ENCODE peak calls at places on chromosome 19, in six cellular contexts. P is NCI-H1436; F is lower leg skin; U is stimulated activated CD4-positive, alpha-beta T cell treated with anti-CD3 and anti-CD28 coated beads, Interleukin-2, amount 100 ng/mL, for 48 hours; Q is AG04450; I is activated T-helper 1 cell treated with anti-CD3 and anti-CD28 coated beads, Interleukin-12 subunit alpha, Interleukin-12 subunit beta, Interleukin-2, Interleukin-4 antibody, amounts not matched to agents 30 ng/mL and 10 ng/mL and 1 ng/mL, durations not matched to agents 14 hours and 24 hours and 36 hours. X is an unnamed sample.

GRCh38 chr19:7386308-7386707 is 37.6 kb downstream of the ARHGEF18 start:
- DNase-seq in P (no peak), F (no peak), U (no peak), Q (no peak), I (no peak), X (no peak)

GRCh38 chr19:44644391-44645016 is 794 bp downstream of the PVR start:
- DNase-seq in P (no peak), F (no peak), U (no peak), Q (no peak), I (no peak), X (peak)

GRCh38 chr19:52613299-52613906 is 24.8 kb downstream of the ZNF83 start:
- DNase-seq in P (no peak), F (no peak), U (no peak), Q (no peak), I (no peak), X (no peak)

GRCh38 chr19:3201911-3202310 is 16.2 kb downstream of the NCLN start:
- DNase-seq in P (no peak), F (no peak), U (no peak), Q (no peak), I (no peak), X (no peak)

GRCh38 chr19:48752511-48753365 is at the start of gene FUT1:
- DNase-seq in P (peak), F (no peak), U (no peak), Q (no peak), I (peak), X (peak)

GRCh38 chr19:843180-843835 is 2.5 kb downstream of the PRTN3 start:
- DNase-seq in P (no peak), F (no peak), U (no peak), Q (no peak), I (no peak), X (peak)

GRCh38 chr19:5287066-5287465 is 53.5 kb downstream of the PTPRS start:
- DNase-seq in P (no peak), F (no peak), U (no peak), Q (no peak), I (no peak), X (no peak)

GRCh38 chr19:49859838-49860715 is 7.3 kb downstream of the PNKP start:
- DNase-seq in P (no peak), F (no peak), U (no peak), Q (no peak), I (no peak), X (no peak)

GRCh38 chr19:41401483-41401882 is 3.9 kb downstream of the BCKDHA start:
- DNase-seq in P (no peak), F (no peak), U (no peak), Q (no peak), I (no peak), X (no peak)

GRCh38 chr19:39406656-39407393 is at the start of gene ZFP36:
- DNase-seq in P (peak), F (peak), U (peak), Q (peak), I (peak), X (peak)

GRCh38 chr19:55241143-55241934 is 12.8 kb upstream of the TMEM86B start:
- DNase-seq in P (no peak), F (no peak), U (no peak), Q (no peak), I (no peak), X (no peak)

GRCh38 chr19:46040952-46041500 is at the start of gene IGFL4:
- DNase-seq in P (peak), F (no peak), U (no peak), Q (no peak), I (no peak), X (no peak)

GRCh38 chr19:39341122-39341719 is 1.0 kb upstream of the SAMD4B start:
- DNase-seq in P (no peak), F (peak), U (peak), Q (no peak), I (no peak), X (peak)

GRCh38 chr19:45767881-45768643 is 990 bp downstream of the SIX5 start:
- DNase-seq in P (no peak), F (peak), U (no peak), Q (no peak), I (no peak), X (peak)

GRCh38 chr19:17411801-17412200 is 6.4 kb upstream of the BST2 start:
- DNase-seq in P (no peak), F (no peak), U (no peak), Q (no peak), I (no peak), X (no peak)

GRCh38 chr19:14632286-14632685 is 42.4 kb downstream of the ADGRE3 start:
- DNase-seq in P (no peak), F (no peak), U (no peak), Q (no peak), I (no peak), X (peak)

GRCh38 chr19:17953869-17954268 is 13.0 kb upstream of the KCNN1 start:
- DNase-seq in P (no peak), F (no peak), U (no peak), Q (no peak), I (no peak), X (no peak)

GRCh38 chr19:2775556-2776430 is 7.3 kb downstream of the SGTA start:
- DNase-seq in P (no peak), F (peak), U (peak), Q (no peak), I (peak), X (peak)

GRCh38 chr19:51398096-51398704 is 7.8 kb upstream of the C19orf84 start:
- DNase-seq in P (peak), F (no peak), U (no peak), Q (no peak), I (no peak), X (peak)

GRCh38 chr19:45816236-45817009 is 1.3 kb upstream of the RSPH6A start:
- DNase-seq in P (no peak), F (no peak), U (no peak), Q (no peak), I (no peak), X (no peak)

GRCh38 chr19:49149652-49150105 is 5.5 kb downstream of the HRC start:
- DNase-seq in P (peak), F (peak), U (no peak), Q (peak), I (no peak), X (peak)

GRCh38 chr19:10510301-10510802 is 6.9 kb downstream of the S1PR5 start:
- DNase-seq in P (no peak), F (no peak), U (peak), Q (no peak), I (peak), X (peak)

GRCh38 chr19:9431475-9431874 is 3.9 kb downstream of the ZNF266 start:
- DNase-seq in P (no peak), F (no peak), U (peak), Q (no peak), I (no peak), X (peak)

GRCh38 chr19:56155124-56155687 is 14.1 kb downstream of the ZNF444 start:
- DNase-seq in P (no peak), F (no peak), U (no peak), Q (no peak), I (no peak), X (no peak)

GRCh38 chr19:39409207-39409885 is 2.7 kb downstream of the ZFP36 start:
- DNase-seq in P (peak), F (peak), U (peak), Q (no peak), I (peak), X (peak)

GRCh38 chr19:1270168-1270853 is 1.2 kb downstream of the CIRBP start:
- DNase-seq in P (no peak), F (peak), U (no peak), Q (no peak), I (no peak), X (peak)

GRCh38 chr19:34145741-34146202 is 26.5 kb upstream of the LSM14A start:
- DNase-seq in P (peak), F (peak), U (peak), Q (no peak), I (peak), X (peak)

GRCh38 chr19:10114651-10115391 is 3.3 kb downstream of the P2RY11 start:
- DNase-seq in P (no peak), F (no peak), U (no peak), Q (no peak), I (no peak), X (no peak)

GRCh38 chr19:49383598-49383997 is 4.5 kb upstream of the KASH5 start:
- DNase-seq in P (no peak), F (no peak), U (no peak), Q (no peak), I (no peak), X (no peak)

GRCh38 chr19:10112037-10112751 is 701 bp downstream of the P2RY11 start:
- DNase-seq in P (no peak), F (no peak), U (peak), Q (no peak), I (no peak), X (no peak)

GRCh38 chr19:18908917-18909619 is 10.1 kb downstream of the COPE start:
- DNase-seq in P (no peak), F (no peak), U (no peak), Q (no peak), I (no peak), X (no peak)

GRCh38 chr19:40236366-40236765 is 9.9 kb upstream of the CCNP start:
- DNase-seq in P (no peak), F (no peak), U (no peak), Q (no peak), I (no peak), X (no peak)

GRCh38 chr19:46755077-46755852 is 9.0 kb upstream of the STRN4 start:
- DNase-seq in P (no peak), F (no peak), U (no peak), Q (peak), I (no peak), X (peak)

GRCh38 chr19:3364501-3364858 is 1.9 kb upstream of the NFIC start:
- DNase-seq in P (no peak), F (no peak), U (no peak), Q (no peak), I (no peak), X (no peak)

GRCh38 chr19:45742969-45743368 is 9.7 kb downstream of the MEIOSIN start:
- DNase-seq in P (no peak), F (no peak), U (no peak), Q (no peak), I (no peak), X (no peak)

X was measured in adipocyte.